ENCODE peak calls at places on chromosomes 1 and 21, in four cellular contexts. One of them, this sample, is unnamed. For H3K4me1 and H3K36me3, the result is how much of the 10 kb centered on the place peaks cover.

GRCh38 chr21:35829014-35829525 is 231.3 kb downstream of the SETD4 start:
- DNase-seq in sigmoid colon: no peak
- DNase-seq in right lobe of liver: no peak
- DNase-seq in stomach: no peak
- DNase-seq in this sample: no peak

GRCh38 chr1:9183441-9183840 is 51.1 kb upstream of the H6PD start:
- DNase-seq in sigmoid colon: no peak
- DNase-seq in right lobe of liver: no peak
- DNase-seq in stomach: no peak
- DNase-seq in this sample: no peak

GRCh38 chr1:183180213-183180612 is 5.9 kb upstream of the LAMC2 start:
- DNase-seq in sigmoid colon: peak
- DNase-seq in right lobe of liver: no peak
- DNase-seq in stomach: peak
- DNase-seq in this sample: no peak

GRCh38 chr1:196608401-196609113 is at the start of gene KCNT2:
- DNase-seq in sigmoid colon: peak
- DNase-seq in right lobe of liver: peak
- DNase-seq in stomach: peak
- DNase-seq in this sample: no peak

GRCh38 chr1:29186707-29187106 is 5.0 kb upstream of the SRSF4 start:
- DNase-seq in sigmoid colon: no peak
- DNase-seq in right lobe of liver: no peak
- DNase-seq in stomach: no peak
- DNase-seq in this sample: no peak

GRCh38 chr21:39040494-39041110 is 142.6 kb downstream of the PSMG1 start:
- DNase-seq in sigmoid colon: peak
- DNase-seq in right lobe of liver: no peak
- DNase-seq in stomach: no peak
- DNase-seq in this sample: no peak

GRCh38 chr21:26593800-26594199 is 20.7 kb upstream of the CYYR1 start:
- DNase-seq in sigmoid colon: no peak
- DNase-seq in right lobe of liver: no peak
- DNase-seq in stomach: no peak
- DNase-seq in this sample: no peak

GRCh38 chr1:40232444-40232843 is 15.3 kb upstream of the TMCO2 start:
- DNase-seq in sigmoid colon: no peak
- DNase-seq in right lobe of liver: no peak
- DNase-seq in stomach: no peak
- DNase-seq in this sample: no peak

GRCh38 chr1:89069955-89070354 is 4.9 kb upstream of the GBP1 start:
- DNase-seq in sigmoid colon: no peak
- DNase-seq in right lobe of liver: no peak
- DNase-seq in stomach: no peak
- DNase-seq in this sample: no peak

GRCh38 chr1:83114136-83114834 is 884.6 kb downstream of the TTLL7 start:
- DNase-seq in sigmoid colon: no peak
- DNase-seq in right lobe of liver: no peak
- DNase-seq in stomach: no peak
- DNase-seq in this sample: no peak

GRCh38 chr1:14761754-14762153 is 163.3 kb downstream of the KAZN start:
- DNase-seq in sigmoid colon: no peak
- DNase-seq in right lobe of liver: no peak
- DNase-seq in stomach: no peak
- DNase-seq in this sample: no peak

GRCh38 chr1:1437904-1438376 is 2.5 kb downstream of the VWA1 start:
- DNase-seq in sigmoid colon: no peak
- DNase-seq in right lobe of liver: peak
- DNase-seq in stomach: peak
- DNase-seq in this sample: no peak

GRCh38 chr1:223374064-223374610 is 10.2 kb upstream of the SUSD4 start:
- DNase-seq in sigmoid colon: no peak
- DNase-seq in right lobe of liver: no peak
- DNase-seq in stomach: no peak
- DNase-seq in this sample: no peak
- H3K4me1 ChIP-seq in sigmoid colon: under half
- H3K4me1 ChIP-seq in right lobe of liver: under half
- H3K4me1 ChIP-seq in stomach: under half
- H3K4me1 ChIP-seq in this sample: under half

GRCh38 chr1:210233495-210234253 is 1.1 kb downstream of the SERTAD4 start:
- DNase-seq in sigmoid colon: peak
- DNase-seq in right lobe of liver: no peak
- DNase-seq in stomach: peak
- DNase-seq in this sample: peak
- TF ChIP-seq POLR2A in sigmoid colon: peak
- TF ChIP-seq POLR2A in right lobe of liver: no peak
- TF ChIP-seq POLR2A in stomach: no peak
- TF ChIP-seq POLR2A in this sample: no peak

DNA sequence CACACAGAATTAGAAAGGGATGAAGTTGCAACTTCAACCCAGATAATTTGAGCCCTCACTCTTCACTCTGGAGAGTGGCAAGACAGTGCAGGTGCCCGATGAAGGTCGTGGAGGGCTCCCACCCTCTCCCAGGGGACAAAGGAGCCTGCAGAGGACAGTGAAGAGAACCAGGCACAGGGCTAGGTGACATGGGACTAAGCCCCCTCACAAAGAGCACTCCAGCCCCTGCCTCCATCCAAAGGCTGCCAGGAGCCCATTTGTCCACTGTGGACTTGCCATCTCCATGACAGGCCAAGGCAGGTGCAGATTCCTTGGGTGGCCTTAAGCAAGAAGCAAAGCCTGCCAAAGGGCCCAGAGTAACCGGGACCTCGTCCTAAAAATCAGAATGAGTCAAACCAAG is 15.1 kb downstream of the ERRFI1 start:
- DNase-seq in sigmoid colon: no peak
- DNase-seq in right lobe of liver: no peak
- DNase-seq in stomach: no peak
- DNase-seq in this sample: no peak
- H3K36me3 ChIP-seq in sigmoid colon: under half
- H3K36me3 ChIP-seq in right lobe of liver: half or more
- H3K36me3 ChIP-seq in stomach: half or more
- H3K36me3 ChIP-seq in this sample: half or more

GRCh38 chr1:164779376-164779775 is 220.4 kb downstream of the PBX1 start:
- DNase-seq in sigmoid colon: no peak
- DNase-seq in right lobe of liver: no peak
- DNase-seq in stomach: no peak
- DNase-seq in this sample: no peak
- H3K4me1 ChIP-seq in sigmoid colon: half or more
- H3K4me1 ChIP-seq in right lobe of liver: under half
- H3K4me1 ChIP-seq in stomach: half or more
- H3K4me1 ChIP-seq in this sample: half or more